ENCODE peak calls at places on chromosomes 7 and 10, in seven cellular contexts. Q is AG04450, J is PC-3, Z is Peyer's patch, P is colonic mucosa, R is HCT116, T is H7. S is an unnamed sample. For H3K27me3, the result is how much of the 10 kb centered on the place peaks cover.

GRCh38 chr7:1928555-1929348 is 258.7 kb downstream of the ELFN1 start:
- DNase-seq in Q (no peak), J (no peak), Z (peak), P (peak), R (no peak), T (no peak), S (no peak)

GRCh38 chr10:62437696-62438095 is 63.5 kb downstream of the ZNF365 start:
- DNase-seq in Q (no peak), J (peak), Z (no peak), P (peak), R (peak), T (peak), S (peak)

GRCh38 chr7:40810274-40810673 is 675.5 kb downstream of the SUGCT start:
- DNase-seq in Q (no peak), J (no peak), Z (no peak), P (no peak), R (no peak), T (no peak), S (no peak)

GRCh38 chr10:27644307-27644939 is 101.2 kb downstream of the MKX start:
- DNase-seq in Q (no peak), J (no peak), Z (no peak), P (no peak), R (no peak), T (no peak), S (no peak)

GRCh38 chr7:35646289-35647033 is 48.5 kb downstream of the HERPUD2 start:
- DNase-seq in Q (no peak), J (no peak), Z (no peak), P (no peak), R (no peak), T (no peak), S (no peak)

GRCh38 chr7:38393874-38394273 is 120.4 kb upstream of the TARP start:
- DNase-seq in Q (no peak), J (no peak), Z (no peak), P (no peak), R (no peak), T (no peak), S (no peak)

GRCh38 chr7:1121476-1121875 is 33.6 kb downstream of the GPER1 start:
- DNase-seq in Q (no peak), J (no peak), Z (no peak), P (no peak), R (no peak), T (no peak), S (no peak)

GRCh38 chr10:124279298-124279697 is 139.4 kb downstream of the OAT start:
- DNase-seq in Q (no peak), J (no peak), Z (no peak), P (no peak), R (no peak), T (no peak), S (no peak)

GRCh38 chr10:35194906-35195305 is 68.3 kb downstream of the CREM start:
- DNase-seq in Q (peak), J (peak), Z (no peak), P (no peak), R (peak), T (no peak), S (peak)

GRCh38 chr7:133081119-133081604 is 728 bp downstream of the CHCHD3 start:
- DNase-seq in Q (no peak), J (peak), Z (no peak), P (peak), R (no peak), T (peak), S (peak)

GRCh38 chr10:96401036-96401435 is 42.2 kb upstream of the OPALIN start:
- DNase-seq in Q (no peak), J (no peak), Z (no peak), P (no peak), R (no peak), T (peak), S (no peak)

GRCh38 chr10:93579089-93579488 is 12.6 kb downstream of the FFAR4 start:
- DNase-seq in Q (no peak), J (peak), Z (peak), P (peak), R (peak), T (no peak), S (no peak)

GRCh38 chr10:62083413-62083794 is 181.9 kb downstream of the ARID5B start:
- DNase-seq in Q (no peak), J (peak), Z (no peak), P (no peak), R (no peak), T (no peak), S (peak)

GRCh38 chr7:111842489-111842888 is 280.2 kb upstream of the IMMP2L start:
- DNase-seq in Q (no peak), J (no peak), Z (no peak), P (no peak), R (no peak), T (no peak), S (no peak)

GRCh38 chr7:134920026-134920758 is 66.1 kb upstream of the AGBL3 start:
- DNase-seq in Q (peak), J (peak), Z (no peak), P (no peak), R (no peak), T (no peak), S (no peak)

GRCh38 chr10:124322191-124322980 is 96.3 kb downstream of the OAT start:
- DNase-seq in Q (no peak), J (no peak), Z (no peak), P (no peak), R (no peak), T (no peak), S (no peak)

GRCh38 chr7:39608278-39608677 is 15.1 kb upstream of the RALA start:
- DNase-seq in Q (no peak), J (peak), Z (no peak), P (no peak), R (no peak), T (no peak), S (no peak)

GRCh38 chr7:155568961-155569360 is 22.6 kb upstream of the CNPY1 start:
- DNase-seq in Q (no peak), J (no peak), Z (no peak), P (no peak), R (no peak), T (no peak), S (no peak)
- H3K27me3 ChIP-seq in Q (under half), J (under half), Z (under half), P (under half), R (under half), T (under half), S (under half)

GRCh38 chr10:132309879-132310591 is 2.3 kb upstream of the STK32C start:
- DNase-seq in Q (no peak), J (no peak), Z (peak), P (no peak), R (no peak), T (no peak), S (no peak)

GRCh38 chr10:132308588-132309451 is 1.1 kb upstream of the STK32C start:
- DNase-seq in Q (no peak), J (no peak), Z (peak), P (no peak), R (no peak), T (peak), S (no peak)

GRCh38 chr10:132310701-132311337 is 3.1 kb upstream of the STK32C start:
- DNase-seq in Q (no peak), J (no peak), Z (peak), P (no peak), R (no peak), T (no peak), S (no peak)

GRCh38 chr10:132307823-132308587 is at the start of gene STK32C:
- DNase-seq in Q (peak), J (peak), Z (peak), P (peak), R (peak), T (peak), S (peak)

DNA sequence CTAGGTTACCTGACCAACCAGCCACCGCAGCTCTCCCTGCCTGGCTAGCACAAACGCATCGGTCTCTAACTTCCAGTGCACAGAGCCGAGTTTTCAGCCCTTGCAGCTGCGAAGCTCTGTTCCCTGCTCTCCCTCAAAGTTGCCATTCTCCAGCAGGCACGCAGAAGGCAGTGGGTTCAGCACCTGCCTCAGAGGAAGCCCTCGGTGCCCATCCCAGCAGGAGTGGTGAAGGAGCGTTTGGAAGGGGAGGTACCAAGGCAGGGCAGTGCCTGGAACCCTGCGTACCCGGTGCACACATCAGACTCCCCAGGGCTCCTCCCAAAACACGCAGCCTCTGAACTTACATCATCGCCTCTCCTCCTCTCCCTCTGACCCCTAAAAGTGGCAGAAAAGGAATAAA is 1.7 kb upstream of the STK32C start:
- DNase-seq in Q (no peak), J (no peak), Z (peak), P (no peak), R (no peak), T (peak), S (no peak)
- H3K27me3 ChIP-seq in Q (under half), J (under half), Z (under half), P (under half), R (under half), T (under half), S (under half)

GRCh38 chr10:3220853-3221252 is 48.3 kb upstream of the PITRM1 start:
- DNase-seq in Q (no peak), J (peak), Z (no peak), P (no peak), R (no peak), T (no peak), S (no peak)

GRCh38 chr10:3217853-3218252 is 45.3 kb upstream of the PITRM1 start:
- DNase-seq in Q (no peak), J (no peak), Z (no peak), P (no peak), R (no peak), T (peak), S (no peak)

GRCh38 chr10:3224241-3224640 is 51.7 kb upstream of the PITRM1 start:
- DNase-seq in Q (no peak), J (no peak), Z (no peak), P (no peak), R (no peak), T (no peak), S (no peak)

GRCh38 chr10:3225589-3225988 is 53.0 kb upstream of the PITRM1 start:
- DNase-seq in Q (no peak), J (peak), Z (no peak), P (no peak), R (no peak), T (no peak), S (no peak)

GRCh38 chr10:3222068-3222467 is 49.5 kb upstream of the PITRM1 start:
- DNase-seq in Q (no peak), J (no peak), Z (no peak), P (no peak), R (no peak), T (no peak), S (no peak)
- H3K27me3 ChIP-seq in Q (under half), J (under half), Z (under half), P (under half), R (under half), T (under half), S (under half)

GRCh38 chr10:117133273-117134083 is 4.6 kb downstream of the VAX1 start:
- DNase-seq in Q (no peak), J (no peak), Z (no peak), P (no peak), R (no peak), T (peak), S (no peak)

GRCh38 chr10:117132751-117133231 is 5.3 kb downstream of the VAX1 start:
- DNase-seq in Q (no peak), J (no peak), Z (no peak), P (no peak), R (no peak), T (peak), S (no peak)

GRCh38 chr10:117130346-117130745 is 7.7 kb downstream of the VAX1 start:
- DNase-seq in Q (no peak), J (no peak), Z (no peak), P (no peak), R (no peak), T (peak), S (no peak)

GRCh38 chr10:117131390-117132327 is 6.4 kb downstream of the VAX1 start:
- DNase-seq in Q (no peak), J (no peak), Z (no peak), P (no peak), R (no peak), T (peak), S (no peak)

DNA sequence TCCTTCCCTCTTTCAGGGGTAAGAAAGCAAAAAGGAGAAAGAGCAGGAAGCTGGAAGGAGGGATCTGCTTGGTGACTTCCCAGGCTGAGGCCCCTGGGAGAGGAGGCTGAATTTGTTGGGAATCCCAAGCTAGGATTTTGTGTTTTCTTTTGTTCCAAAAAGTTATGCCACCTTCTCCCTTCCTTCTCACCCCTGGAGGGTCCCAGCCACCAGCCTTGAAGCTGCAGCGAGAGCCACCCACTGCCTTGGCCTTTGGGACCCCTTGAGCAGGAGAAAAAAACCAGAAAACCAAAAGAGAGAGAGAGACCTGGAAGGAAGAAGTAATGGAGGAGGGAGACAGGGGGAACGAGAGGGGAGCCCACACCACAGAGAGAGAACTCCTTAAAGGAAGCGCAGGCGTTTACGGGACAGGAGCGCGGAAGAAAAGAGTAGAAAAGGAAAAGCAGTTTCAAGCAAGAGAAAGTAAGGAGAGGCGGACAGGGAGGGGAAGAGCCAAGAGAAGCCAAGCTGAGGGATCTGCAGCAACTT is 7.1 kb downstream of the VAX1 start:
- DNase-seq in Q (no peak), J (no peak), Z (no peak), P (no peak), R (no peak), T (peak), S (no peak)
- H3K27me3 ChIP-seq in Q (half or more), J (under half), Z (under half), P (half or more), R (under half), T (half or more), S (under half)

GRCh38 chr10:110163841-110164240 is 43.6 kb upstream of the MXI1 start:
- DNase-seq in Q (no peak), J (no peak), Z (no peak), P (no peak), R (no peak), T (no peak), S (no peak)
- H3K27me3 ChIP-seq in Q (under half), J (under half), Z (under half), P (under half), R (under half), T (under half), S (under half)